ENCODE peak calls at places on chromosomes 16 and 17, in eight cellular contexts. Q is PC-9, J is OCI-LY7, L is neuronal stem cell, W is hepatocyte, B is PC-3, M is neural progenitor cell, R is fibroblast of lung. K is an unnamed sample.

GRCh38 chr17:7323731-7324437 is 5.3 kb downstream of the NEURL4 start:
- DNase-seq in R (peak), Q (peak), M (peak), L (no peak), W (peak), B (peak), J (peak), K (peak)

GRCh38 chr17:5133311-5133710 is 17.5 kb downstream of the USP6 start:
- DNase-seq in J (no peak), Q (no peak), L (no peak), W (no peak), M (no peak), R (no peak), B (no peak), K (no peak)

GRCh38 chr17:81470944-81471803 is 41.4 kb downstream of the ACTG1 start:
- DNase-seq in J (no peak), R (no peak), M (peak), Q (no peak), L (no peak), B (peak), W (no peak), K (no peak)

GRCh38 chr17:6355196-6355595 is 79.7 kb downstream of the AIPL1 start:
- DNase-seq in Q (no peak), R (no peak), W (no peak), J (no peak), L (no peak), B (no peak), M (no peak), K (no peak)

GRCh38 chr16:66205287-66206167 is 161.0 kb upstream of the CDH5 start:
- DNase-seq in L (no peak), J (no peak), Q (no peak), W (no peak), R (peak), M (no peak), B (peak), K (no peak)

GRCh38 chr17:2853111-2853721 is 57.0 kb downstream of the RAP1GAP2 start:
- DNase-seq in M (peak), B (peak), R (peak), Q (peak), L (no peak), J (peak), W (peak), K (peak)

GRCh38 chr17:28384281-28385036 is 13.0 kb downstream of the SARM1 start:
- DNase-seq in M (peak), W (peak), R (no peak), L (no peak), B (peak), Q (peak), J (no peak), K (peak)

GRCh38 chr16:73152731-73153130 is 104.8 kb upstream of the ZFHX3 start:
- DNase-seq in B (no peak), R (peak), Q (no peak), J (no peak), W (peak), M (peak), L (peak), K (peak)

GRCh38 chr17:7294614-7295153 is at the start of gene YBX2:
- DNase-seq in L (no peak), W (peak), R (no peak), M (peak), B (peak), Q (peak), J (peak), K (peak)

GRCh38 chr16:54817432-54817831 is 113.2 kb upstream of the IRX5 start:
- DNase-seq in M (peak), Q (no peak), R (no peak), W (no peak), L (no peak), J (peak), B (peak), K (peak)

GRCh38 chr17:153851-154250 is 16.5 kb downstream of the SCGB1C2 start:
- DNase-seq in L (no peak), B (no peak), J (no peak), M (no peak), R (no peak), W (no peak), Q (no peak), K (no peak)

GRCh38 chr16:63938661-63939060 is 1183.2 kb downstream of the CDH11 start:
- DNase-seq in J (no peak), L (no peak), W (no peak), M (no peak), R (no peak), B (no peak), Q (no peak), K (no peak)

GRCh38 chr16:4115209-4115940 is 867 bp downstream of the ADCY9 start:
- DNase-seq in L (peak), B (peak), R (peak), Q (peak), W (peak), M (peak), J (no peak), K (peak)

GRCh38 chr17:83086907-83087787 is 7.7 kb downstream of the METRNL start:
- DNase-seq in Q (no peak), R (no peak), W (peak), J (no peak), B (no peak), L (no peak), M (no peak), K (no peak)

GRCh38 chr17:16599537-16599936 is 30.5 kb upstream of the ZNF287 start:
- DNase-seq in B (no peak), Q (no peak), J (no peak), R (no peak), L (no peak), M (no peak), W (peak), K (no peak)

GRCh38 chr16:82655315-82655714 is 28.5 kb downstream of the CDH13 start:
- DNase-seq in W (peak), R (peak), J (no peak), B (no peak), Q (no peak), L (no peak), M (no peak), K (no peak)

GRCh38 chr17:75273968-75274708 is 3.1 kb upstream of the MIF4GD start:
- DNase-seq in W (no peak), B (peak), L (no peak), J (no peak), M (no peak), R (peak), Q (no peak), K (no peak)

GRCh38 chr16:58497935-58498334 is 2.0 kb upstream of the NDRG4 start:
- DNase-seq in R (no peak), J (no peak), W (no peak), M (no peak), B (no peak), Q (no peak), L (no peak), K (no peak)
- H3K4me2 ChIP-seq in R (no peak), J (no peak), W (no peak), M (no peak), B (no peak), Q (no peak), L (no peak), K (no peak)

DNA sequence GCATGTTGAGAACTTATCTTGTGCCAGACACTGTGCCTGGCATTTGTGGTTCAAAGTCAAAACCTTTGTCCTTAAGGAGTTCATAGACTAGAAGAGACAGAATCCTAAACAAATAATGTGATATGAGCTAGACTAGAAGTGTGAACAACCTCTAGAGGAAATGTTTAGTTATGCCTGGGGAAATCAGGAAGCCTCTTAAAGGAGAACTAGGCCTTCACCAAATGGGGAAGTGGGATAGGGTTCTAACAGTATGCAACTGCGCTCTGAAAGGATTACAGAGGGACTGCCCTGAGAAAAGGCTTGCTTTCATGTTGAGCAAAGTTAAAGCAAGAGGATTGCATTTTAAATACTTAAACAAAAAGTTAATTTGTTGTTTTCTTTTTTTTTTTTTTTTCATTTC is 4.9 kb downstream of the RUNDC1 start:
- DNase-seq in J (peak), B (no peak), M (no peak), W (no peak), Q (no peak), L (no peak), R (no peak), K (no peak)
- H3K4me2 ChIP-seq in J (peak), B (no peak), M (no peak), W (no peak), Q (no peak), L (no peak), R (no peak), K (no peak)

DNA sequence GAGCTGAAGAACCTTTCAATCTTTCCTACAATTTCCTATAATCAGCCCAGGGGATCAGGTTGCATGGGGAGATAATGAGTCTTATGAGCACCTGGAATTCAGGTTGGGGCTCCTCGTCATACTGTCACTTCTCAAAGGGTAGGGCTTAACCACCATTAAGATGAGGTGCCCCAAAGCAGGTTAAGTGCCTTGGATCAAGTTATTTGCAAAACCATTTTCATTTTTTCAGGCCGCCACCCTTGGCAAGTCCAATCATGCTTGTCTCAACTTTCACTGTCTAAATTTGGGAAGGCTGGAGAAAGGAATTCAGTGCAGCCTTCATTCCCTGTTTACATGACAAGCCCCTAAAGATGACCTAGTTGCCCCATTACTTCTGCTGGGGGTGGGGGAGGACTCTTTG is 44.9 kb upstream of the TANGO6 start:
- DNase-seq in Q (peak), W (no peak), M (no peak), J (no peak), B (no peak), L (no peak), R (no peak), K (peak)
- H3K4me2 ChIP-seq in Q (peak), W (no peak), M (no peak), J (no peak), B (no peak), L (no peak), R (no peak), K (no peak)

GRCh38 chr16:84862804-84863484 is 43.2 kb downstream of the CRISPLD2 start:
- DNase-seq in W (no peak), M (no peak), B (no peak), J (no peak), Q (no peak), L (no peak), R (no peak), K (no peak)
- H3K4me2 ChIP-seq in W (no peak), M (no peak), B (no peak), J (no peak), Q (no peak), L (no peak), R (no peak), K (no peak)

DNA sequence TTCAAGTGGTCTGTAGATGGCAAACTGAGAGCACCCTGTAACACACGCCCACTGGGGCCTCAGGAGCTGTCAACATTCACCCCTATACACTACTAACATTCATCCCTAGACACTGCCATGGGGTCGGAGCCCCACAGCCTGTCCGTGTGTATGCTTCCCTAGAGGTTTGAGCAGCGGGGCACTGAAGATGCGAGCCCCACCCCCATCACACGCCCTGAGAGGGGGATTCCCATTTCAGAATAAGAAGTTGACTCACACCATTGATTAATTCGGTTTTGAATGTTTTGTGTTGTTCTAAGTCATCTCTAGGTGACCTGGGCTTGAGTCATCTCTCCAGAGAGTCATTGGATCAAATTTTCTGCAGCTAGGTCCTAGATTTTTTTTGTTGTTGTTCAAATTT is 37.3 kb upstream of the MMD start:
- DNase-seq in M (no peak), W (no peak), B (peak), Q (no peak), L (no peak), R (peak), J (no peak), K (no peak)
- H3K4me2 ChIP-seq in M (no peak), W (no peak), B (peak), Q (peak), L (no peak), R (no peak), J (no peak), K (no peak)

DNA sequence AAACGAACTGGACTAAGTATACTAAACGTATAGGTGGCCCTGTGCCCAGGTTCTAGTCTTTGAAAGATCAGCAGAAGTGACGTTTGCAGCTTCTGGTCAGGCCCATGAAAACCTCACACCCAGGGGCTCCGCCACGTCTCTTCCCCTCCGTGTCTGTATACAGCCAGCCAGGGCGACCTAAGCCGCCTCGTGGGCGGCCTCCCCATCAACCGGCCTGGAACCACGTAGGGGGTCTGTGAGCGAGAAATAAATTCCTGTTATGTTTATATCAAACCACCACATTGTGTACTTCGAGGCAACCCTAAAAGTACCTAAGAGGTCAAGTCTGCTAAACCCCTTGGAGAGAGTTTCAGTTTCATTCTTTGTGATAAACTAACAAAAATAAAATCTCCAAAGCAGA is 6.8 kb downstream of the TK1 start:
- DNase-seq in R (peak), B (no peak), L (no peak), M (no peak), Q (no peak), W (no peak), J (no peak), K (no peak)
- H3K4me2 ChIP-seq in R (peak), B (no peak), L (no peak), M (no peak), Q (no peak), W (peak), J (peak), K (no peak)

GRCh38 chr17:69336996-69337395 is 10.1 kb upstream of the ABCA5 start:
- DNase-seq in J (no peak), Q (no peak), B (no peak), L (no peak), M (no peak), W (no peak), R (no peak), K (no peak)

GRCh38 chr17:69336580-69336979 is 9.6 kb upstream of the ABCA5 start:
- DNase-seq in Q (no peak), R (no peak), B (peak), W (no peak), M (no peak), L (no peak), J (no peak), K (peak)

GRCh38 chr17:69327060-69327831 is at the start of gene ABCA5:
- DNase-seq in B (peak), W (peak), R (peak), Q (peak), J (peak), L (peak), M (peak), K (peak)

GRCh38 chr17:69335018-69335417 is 8.1 kb upstream of the ABCA5 start:
- DNase-seq in R (peak), Q (no peak), L (no peak), W (peak), J (peak), B (peak), M (no peak), K (peak)

GRCh38 chr17:69331746-69332145 is 4.8 kb upstream of the ABCA5 start:
- DNase-seq in L (no peak), W (no peak), R (no peak), Q (no peak), J (no peak), M (no peak), B (no peak), K (no peak)
- H3K4me2 ChIP-seq in L (no peak), W (no peak), R (no peak), Q (no peak), J (no peak), M (no peak), B (no peak), K (no peak)

GRCh38 chr16:51143166-51143565 is 7.9 kb downstream of the SALL1 start:
- DNase-seq in M (peak), B (no peak), W (no peak), J (no peak), Q (no peak), L (no peak), R (no peak), K (no peak)
- H3K4me2 ChIP-seq in M (peak), B (no peak), W (peak), J (no peak), Q (no peak), L (no peak), R (no peak), K (peak)

GRCh38 chr17:48994548-48995331 is 2.4 kb upstream of the IGF2BP1 start:
- DNase-seq in W (no peak), R (no peak), B (no peak), Q (no peak), J (no peak), L (no peak), M (no peak), K (no peak)

GRCh38 chr17:48992433-48992832 is 4.8 kb upstream of the IGF2BP1 start:
- DNase-seq in L (no peak), J (no peak), B (no peak), Q (no peak), W (no peak), M (no peak), R (no peak), K (no peak)

GRCh38 chr17:48990882-48991357 is 6.3 kb upstream of the IGF2BP1 start:
- DNase-seq in M (peak), Q (no peak), W (no peak), B (no peak), L (no peak), J (no peak), R (no peak), K (peak)

GRCh38 chr17:48995332-48995870 is 1.8 kb upstream of the IGF2BP1 start:
- DNase-seq in R (peak), Q (no peak), B (no peak), J (peak), W (peak), M (peak), L (peak), K (peak)

DNA sequence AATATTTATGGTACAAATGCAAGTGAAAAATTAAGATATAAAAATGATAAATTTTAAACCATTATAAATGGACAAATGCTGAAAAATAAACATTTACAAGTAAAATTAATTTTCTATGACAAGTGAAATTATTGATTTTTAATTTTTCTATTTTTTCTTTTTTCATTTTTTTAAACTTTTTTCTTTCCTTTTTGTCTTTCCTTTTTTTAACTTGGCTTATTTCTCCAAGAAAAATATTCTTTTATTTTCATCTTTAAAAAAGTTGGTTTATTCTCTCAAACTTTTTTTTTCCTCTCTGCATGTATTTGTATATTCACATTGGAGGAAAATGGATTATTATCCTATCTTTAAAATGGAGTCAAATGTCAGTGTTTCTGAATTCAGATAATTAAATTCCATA is 3.9 kb upstream of the IGF2BP1 start:
- DNase-seq in R (no peak), W (no peak), J (no peak), M (no peak), L (no peak), Q (no peak), B (no peak), K (no peak)
- H3K4me2 ChIP-seq in R (no peak), W (no peak), J (no peak), M (peak), L (no peak), Q (no peak), B (no peak), K (peak)

K was measured in GM23338.